ENCODE peak calls at places on chromosome 2, in five cellular contexts. K, B, C, L and Q are unnamed samples.

GRCh38 chr2:106065268-106065982 is 128.7 kb downstream of the UXS1 start:
- DNase-seq in K (no peak), B (no peak), C (no peak), L (peak), Q (peak)

GRCh38 chr2:20600756-20601325 is 50.1 kb downstream of the HS1BP3 start:
- DNase-seq in K (no peak), B (no peak), C (no peak), L (no peak), Q (no peak)

GRCh38 chr2:233426619-233427342 is 72.5 kb downstream of the DGKD start:
- DNase-seq in K (no peak), B (no peak), C (no peak), L (no peak), Q (no peak)

GRCh38 chr2:96408631-96409542 is 73.3 kb downstream of the NCAPH start:
- DNase-seq in K (no peak), B (no peak), C (peak), L (peak), Q (peak)

GRCh38 chr2:193988784-193989183 is 1668.2 kb upstream of the SLC39A10 start:
- DNase-seq in K (no peak), B (no peak), C (no peak), L (no peak), Q (no peak)

GRCh38 chr2:8615252-8616083 is 66.4 kb upstream of the ID2 start:
- DNase-seq in K (no peak), B (no peak), C (no peak), L (no peak), Q (no peak)

GRCh38 chr2:37168217-37168981 is 11.6 kb upstream of the EIF2AK2 start:
- DNase-seq in K (peak), B (peak), C (no peak), L (peak), Q (no peak)

GRCh38 chr2:119196301-119197124 is 27.1 kb upstream of the STEAP3 start:
- DNase-seq in K (no peak), B (no peak), C (no peak), L (no peak), Q (no peak)

GRCh38 chr2:165227571-165227970 is 11.6 kb upstream of the SCN2A start:
- DNase-seq in K (no peak), B (no peak), C (no peak), L (no peak), Q (no peak)

GRCh38 chr2:191811807-191812602 is 34.9 kb downstream of the CAVIN2 start:
- DNase-seq in K (peak), B (peak), C (peak), L (peak), Q (peak)

GRCh38 chr2:133434962-133435668 is 133.1 kb downstream of the NCKAP5 start:
- DNase-seq in K (peak), B (no peak), C (no peak), L (no peak), Q (no peak)